ENCODE peak calls at places on chromosomes 2 and 18, in four cellular contexts. J, X, T and C are unnamed samples.

GRCh38 chr2:209499071-209499470 is 75.2 kb downstream of the MAP2 start:
- DNase-seq in J (no peak), X (no peak), T (no peak), C (no peak)

GRCh38 chr2:45404807-45405297 is 206.2 kb downstream of the SRBD1 start:
- DNase-seq in J (no peak), X (peak), T (no peak), C (no peak)

GRCh38 chr2:55103039-55103438 is 52.8 kb upstream of the RTN4 start:
- DNase-seq in J (no peak), X (no peak), T (no peak), C (no peak)

GRCh38 chr2:201118121-201118956 is 2.4 kb downstream of the CFLAR start:
- DNase-seq in J (peak), X (peak), T (peak), C (peak)

GRCh38 chr2:216389565-216389964 is 17.3 kb upstream of the MARCHF4 start:
- DNase-seq in J (no peak), X (peak), T (no peak), C (no peak)

GRCh38 chr2:58146707-58147106 is 94.4 kb downstream of the FANCL start:
- DNase-seq in J (no peak), X (no peak), T (no peak), C (no peak)

GRCh38 chr2:81528852-81529480 is 1224.4 kb upstream of the LRRTM1 start:
- DNase-seq in J (no peak), X (no peak), T (no peak), C (no peak)

GRCh38 chr2:148108377-148108776 is 87.5 kb downstream of the MBD5 start:
- DNase-seq in J (no peak), X (no peak), T (no peak), C (no peak)

GRCh38 chr18:44638811-44639210 is 41.9 kb upstream of the SETBP1 start:
- DNase-seq in J (no peak), X (no peak), T (no peak), C (no peak)

GRCh38 chr2:205619600-205619999 is 62.7 kb upstream of the NRP2 start:
- DNase-seq in J (no peak), X (no peak), T (no peak), C (no peak)

GRCh38 chr2:35651688-35652323 is 703.8 kb upstream of the CRIM1 start:
- DNase-seq in J (no peak), X (no peak), T (no peak), C (peak)

GRCh38 chr2:208252766-208253492 is 1.9 kb downstream of the IDH1 start:
- DNase-seq in J (no peak), X (peak), T (no peak), C (no peak)

GRCh38 chr2:240932001-240932723 is 26.0 kb downstream of the CROCC2 start:
- DNase-seq in J (no peak), X (no peak), T (peak), C (peak)

GRCh38 chr18:13564579-13564978 is 161.8 kb downstream of the FAM210A start:
- DNase-seq in J (no peak), X (no peak), T (no peak), C (peak)

GRCh38 chr2:25322313-25322712 is 19.4 kb downstream of the DNMT3A start:
- DNase-seq in J (no peak), X (no peak), T (no peak), C (no peak)

GRCh38 chr2:159946326-159946992 is 116.0 kb downstream of the PLA2R1 start:
- DNase-seq in J (no peak), X (no peak), T (no peak), C (no peak)

GRCh38 chr2:237873382-237873781 is 14.0 kb downstream of the RAMP1 start:
- DNase-seq in J (no peak), X (no peak), T (no peak), C (no peak)

GRCh38 chr18:44896817-44897216 is 216.1 kb downstream of the SETBP1 start:
- DNase-seq in J (no peak), X (no peak), T (no peak), C (no peak)

GRCh38 chr2:181070119-181070833 is 89.9 kb downstream of the UBE2E3 start:
- DNase-seq in J (no peak), X (peak), T (no peak), C (no peak)

GRCh38 chr18:4353853-4354418 is 101.2 kb downstream of the DLGAP1 start:
- DNase-seq in J (no peak), X (no peak), T (no peak), C (no peak)

GRCh38 chr2:175817200-175817599 is 184.9 kb downstream of the LNPK start:
- DNase-seq in J (no peak), X (no peak), T (no peak), C (no peak)

GRCh38 chr2:157190151-157190550 is 67.4 kb upstream of the GALNT5 start:
- DNase-seq in J (no peak), X (peak), T (peak), C (no peak)

GRCh38 chr2:96105994-96106393 is 10.4 kb downstream of the ADRA2B start:
- DNase-seq in J (no peak), X (no peak), T (no peak), C (no peak)

GRCh38 chr2:197089659-197090058 is 163.2 kb upstream of the PGAP1 start:
- DNase-seq in J (no peak), X (no peak), T (no peak), C (no peak)

GRCh38 chr18:58805482-58806187 is 59.0 kb upstream of the ZNF532 start:
- DNase-seq in J (no peak), X (no peak), T (no peak), C (no peak)

GRCh38 chr2:29525921-29526320 is 395.5 kb downstream of the ALK start:
- DNase-seq in J (no peak), X (no peak), T (no peak), C (no peak)

GRCh38 chr2:226080323-226080722 is 680.8 kb downstream of the NYAP2 start:
- DNase-seq in J (no peak), X (peak), T (no peak), C (no peak)

GRCh38 chr2:75523313-75524275 is 37.1 kb downstream of the EVA1A start:
- DNase-seq in J (no peak), X (peak), T (peak), C (no peak)

GRCh38 chr2:61018319-61018750 is 280 bp upstream of the PUS10 start:
- DNase-seq in J (no peak), X (no peak), T (no peak), C (no peak)

GRCh38 chr2:142954488-142954887 is 77.0 kb downstream of the KYNU start:
- DNase-seq in J (no peak), X (no peak), T (no peak), C (no peak)

GRCh38 chr2:76169985-76170384 is 459.3 kb upstream of the GCFC2 start:
- DNase-seq in J (no peak), X (no peak), T (no peak), C (no peak)

GRCh38 chr2:16726147-16726546 is 60.5 kb upstream of the CYRIA start:
- DNase-seq in J (no peak), X (no peak), T (no peak), C (no peak)

GRCh38 chr2:74089816-74090745 is 57.6 kb downstream of the BOLA3 start:
- DNase-seq in J (no peak), X (no peak), T (no peak), C (no peak)

GRCh38 chr2:66574701-66575624 is 140.0 kb downstream of the MEIS1 start:
- DNase-seq in J (peak), X (peak), T (peak), C (peak)

GRCh38 chr2:118221952-118222594 is 133.8 kb downstream of the INSIG2 start:
- DNase-seq in J (peak), X (peak), T (peak), C (no peak)

GRCh38 chr2:118224888-118225264 is 136.6 kb downstream of the INSIG2 start:
- DNase-seq in J (peak), X (no peak), T (no peak), C (no peak)

GRCh38 chr2:118224144-118224887 is 136.0 kb downstream of the INSIG2 start:
- DNase-seq in J (peak), X (peak), T (no peak), C (peak)

GRCh38 chr2:118223487-118224136 is 135.3 kb downstream of the INSIG2 start:
- DNase-seq in J (peak), X (peak), T (no peak), C (no peak)

DNA sequence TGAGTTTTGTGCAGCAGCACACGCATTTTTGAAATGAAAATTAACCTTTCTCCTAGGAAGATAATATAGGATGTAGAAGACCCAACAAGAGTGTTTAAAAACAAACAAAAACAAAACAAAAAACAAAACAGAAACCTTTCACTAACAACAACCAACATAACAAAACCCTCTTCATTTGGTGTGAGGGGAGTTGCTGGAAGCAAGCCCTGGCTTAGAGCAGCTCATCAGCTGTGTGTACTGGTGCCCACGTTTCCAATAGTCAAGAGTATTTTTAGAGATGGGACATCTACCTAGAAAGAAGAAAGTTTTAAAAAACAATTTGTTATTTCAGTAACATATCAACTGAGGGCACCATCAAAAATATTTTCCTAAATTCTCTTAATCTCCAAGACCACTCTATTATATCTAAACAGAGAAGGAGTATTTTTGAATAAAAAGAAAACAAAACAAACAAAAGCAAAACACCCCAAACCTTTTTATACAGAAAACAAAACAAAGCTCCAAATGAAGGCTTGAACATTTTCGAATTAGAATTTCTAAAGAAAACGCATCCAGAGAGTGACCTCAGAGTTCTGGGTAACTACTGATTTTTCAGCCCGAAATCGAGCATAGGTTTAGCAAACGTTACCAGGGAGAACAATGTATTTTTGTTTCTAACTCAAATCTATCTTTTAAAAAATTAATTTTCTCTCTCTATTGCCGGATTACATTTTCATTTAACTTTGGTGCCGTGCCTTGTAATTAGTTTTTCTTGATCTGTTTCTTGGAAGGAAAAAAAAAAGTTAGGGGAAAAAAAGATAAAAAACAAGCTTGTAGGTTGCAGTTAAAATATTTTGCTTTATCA is 134.6 kb downstream of the INSIG2 start:
- DNase-seq in J (no peak), X (peak), T (no peak), C (no peak)
- H3K4me3 ChIP-seq in J (peak), X (peak), T (peak), C (no peak)

GRCh38 chr2:20425371-20425881 is 21.4 kb upstream of the RHOB start:
- DNase-seq in J (no peak), X (peak), T (no peak), C (no peak)

GRCh38 chr2:20425884-20426283 is 21.0 kb upstream of the RHOB start:
- DNase-seq in J (no peak), X (no peak), T (no peak), C (no peak)

GRCh38 chr2:20423847-20424246 is 23.0 kb upstream of the RHOB start:
- DNase-seq in J (no peak), X (peak), T (no peak), C (no peak)

GRCh38 chr2:20423376-20423775 is 23.5 kb upstream of the RHOB start:
- DNase-seq in J (no peak), X (peak), T (no peak), C (no peak)

GRCh38 chr2:20424300-20425290 is 22.3 kb upstream of the RHOB start:
- DNase-seq in J (peak), X (peak), T (peak), C (peak)
- H3K4me3 ChIP-seq in J (no peak), X (no peak), T (peak), C (no peak)

DNA sequence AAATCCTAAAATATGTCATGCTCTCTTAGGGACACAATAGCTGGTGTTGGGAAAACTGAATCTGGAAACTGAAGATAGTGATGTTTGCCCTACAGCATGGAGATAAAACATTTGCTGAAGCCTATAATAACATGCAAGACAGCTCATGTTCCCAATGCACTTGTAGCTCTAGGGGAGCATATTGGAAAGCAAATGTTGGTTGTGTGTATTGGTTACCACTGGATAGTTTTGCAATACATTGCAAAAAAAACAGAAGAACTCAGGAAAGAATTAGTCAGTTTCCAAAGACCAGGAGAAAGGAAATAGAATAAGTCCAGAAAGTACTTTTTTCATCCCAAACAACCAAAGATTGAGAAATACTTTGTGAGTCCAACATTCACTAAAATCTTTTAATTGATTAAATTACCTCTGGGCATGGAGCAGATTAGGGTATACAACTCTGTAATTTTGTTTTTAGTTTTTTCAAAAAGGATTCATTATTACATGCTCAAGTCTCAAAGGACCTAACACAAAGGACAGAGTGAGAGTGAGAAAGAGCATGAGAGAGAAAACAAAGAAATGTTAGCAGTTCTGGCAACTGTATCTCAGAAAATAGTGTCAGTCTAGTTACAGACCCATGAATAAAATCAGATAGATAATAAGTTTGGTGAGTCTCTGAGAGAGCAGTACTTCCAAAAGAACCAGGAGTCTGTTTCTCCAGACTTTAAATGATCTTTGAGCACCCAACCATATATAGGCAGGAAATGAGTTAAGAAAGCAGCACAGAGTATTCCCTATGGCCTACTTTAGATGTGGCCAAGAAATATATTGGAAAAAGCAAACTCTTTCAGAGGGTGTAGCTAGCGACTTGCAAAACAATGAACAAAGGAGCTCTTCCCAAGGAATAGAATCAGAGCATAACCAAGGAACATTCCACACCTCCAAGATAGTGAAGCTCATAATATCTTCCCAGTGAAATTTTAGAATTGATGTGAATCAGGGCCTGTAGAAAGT is 36.6 kb upstream of the COL3A1 start:
- DNase-seq in J (no peak), X (peak), T (no peak), C (no peak)
- H3K4me3 ChIP-seq in J (no peak), X (peak), T (no peak), C (no peak)

DNA sequence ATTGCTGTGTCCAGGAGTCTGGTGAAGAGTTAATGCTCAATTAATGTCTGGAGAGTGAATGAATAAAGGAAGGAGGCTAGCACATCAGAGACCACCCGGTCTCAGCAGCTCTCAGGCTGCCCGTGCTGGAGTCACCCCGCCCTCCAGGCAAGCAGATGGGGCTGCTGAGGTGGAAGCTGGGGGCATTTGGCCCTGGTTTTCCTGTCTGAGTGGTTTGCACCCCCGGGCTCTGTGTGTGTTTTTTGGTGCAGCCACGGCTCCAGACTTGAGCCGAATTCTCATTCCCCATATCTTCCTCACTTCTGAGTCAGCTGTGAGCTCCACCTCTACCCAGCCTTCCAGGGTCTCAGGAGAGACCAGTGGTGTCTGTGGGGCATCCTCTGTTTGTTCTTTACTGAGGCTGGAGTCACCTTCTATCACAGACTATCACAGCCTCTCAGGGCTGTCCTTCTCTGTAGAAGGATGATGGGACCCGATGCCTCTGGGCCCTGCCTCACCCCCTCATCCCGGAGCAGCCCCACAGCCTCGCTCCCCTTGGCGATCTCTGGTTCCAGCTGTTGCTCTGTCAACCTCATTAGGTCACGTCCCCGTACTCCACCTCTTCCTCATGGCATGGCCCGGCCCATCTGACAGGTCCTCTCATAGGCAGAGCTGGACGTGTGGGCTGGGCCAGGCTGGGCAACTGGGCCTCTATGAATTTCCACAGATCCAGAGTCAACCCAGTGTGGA is 60.8 kb downstream of the HS1BP3 start:
- DNase-seq in J (no peak), X (no peak), T (peak), C (no peak)
- H3K4me3 ChIP-seq in J (no peak), X (no peak), T (no peak), C (no peak)

GRCh38 chr18:55465313-55465712 is 122.7 kb downstream of the TCF4 start:
- DNase-seq in J (peak), X (no peak), T (no peak), C (no peak)

GRCh38 chr18:55464581-55464980 is 123.4 kb downstream of the TCF4 start:
- DNase-seq in J (no peak), X (no peak), T (no peak), C (no peak)

GRCh38 chr18:55470826-55471225 is 117.2 kb downstream of the TCF4 start:
- DNase-seq in J (no peak), X (no peak), T (no peak), C (no peak)

GRCh38 chr18:55462652-55463051 is 125.3 kb downstream of the TCF4 start:
- DNase-seq in J (no peak), X (no peak), T (no peak), C (no peak)

DNA sequence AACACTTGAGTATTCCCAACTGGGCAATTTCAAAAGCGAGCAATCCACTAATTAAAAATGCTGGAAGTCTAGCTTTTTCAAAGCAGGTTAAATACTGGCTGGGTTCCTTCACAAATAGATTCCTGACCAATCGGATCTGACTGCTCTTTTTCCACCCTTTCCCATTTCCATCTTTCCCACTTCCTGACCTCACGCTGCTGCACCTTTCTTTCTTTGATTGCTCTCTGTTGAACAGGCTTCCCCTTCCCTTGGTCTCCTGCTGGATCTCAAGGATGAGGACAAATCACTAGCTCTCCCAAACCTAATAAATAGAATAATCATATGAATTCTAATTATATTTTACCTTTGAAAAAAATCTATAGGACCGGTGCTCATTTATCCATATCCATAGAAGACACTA is 121.2 kb downstream of the TCF4 start:
- DNase-seq in J (peak), X (no peak), T (no peak), C (no peak)
- H3K4me3 ChIP-seq in J (no peak), X (no peak), T (no peak), C (no peak)

DNA sequence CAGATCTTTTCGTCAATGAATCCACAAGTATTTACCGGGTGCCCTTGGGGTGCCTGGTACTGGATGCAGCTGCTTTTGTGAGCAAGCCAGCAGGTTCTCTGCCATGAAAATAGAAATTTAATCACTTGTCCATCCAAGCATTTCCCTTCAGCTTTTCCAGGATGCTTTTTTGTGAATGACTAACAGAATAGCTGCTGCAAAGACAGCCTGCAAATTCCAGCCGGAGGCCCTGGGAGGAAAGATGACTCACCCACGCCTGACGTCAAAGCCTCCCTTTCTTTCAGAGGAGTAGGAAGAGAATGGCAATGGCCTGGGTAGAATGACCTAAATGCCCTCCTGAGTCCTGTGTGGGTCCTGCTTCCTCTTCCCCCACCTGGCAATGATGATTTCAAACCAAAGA is 111.9 kb downstream of the AP1S3 start:
- DNase-seq in J (peak), X (peak), T (peak), C (peak)
- H3K4me3 ChIP-seq in J (no peak), X (peak), T (no peak), C (no peak)